ENCODE peak calls at places on chromosomes 11 and 22, in eight cellular contexts. T is A172; L is ecto neural progenitor cell; H is central memory CD4-positive, alpha-beta T cell; P is NCI-H774; E is heart left ventricle; B is AG09309; Q is RPMI8226. N is an unnamed sample.

GRCh38 chr11:107043242-107043991 is 25.1 kb upstream of the GUCY1A2 start:
- DNase-seq in P (no peak), B (peak; percentile 88), Q (no peak), H (no peak), T (peak; percentile 76), E (no peak), L (no peak), N (peak; percentile 93)

GRCh38 chr11:12599408-12600143 is 74.6 kb upstream of the TEAD1 start:
- DNase-seq in P (peak; percentile 70), E (peak; percentile 30), T (no peak), Q (peak; percentile 50), B (no peak), H (peak; percentile 3), L (peak; percentile 72), N (no peak)

GRCh38 chr11:86068138-86068861 is 584 bp downstream of the PICALM start:
- DNase-seq in T (peak; percentile 40), H (peak; percentile 31), P (no peak), Q (peak; percentile 46), E (peak; percentile 51), B (no peak), L (peak; percentile 64), N (no peak)

GRCh38 chr11:1938343-1939005 is 8.7 kb upstream of the MRPL23 start:
- DNase-seq in Q (no peak), B (no peak), P (no peak), E (peak; percentile 7), H (no peak), T (no peak), L (no peak), N (no peak)

GRCh38 chr11:117313828-117314768 is 2.0 kb downstream of the BACE1 start:
- DNase-seq in E (no peak), Q (no peak), P (no peak), H (no peak), B (no peak), L (no peak), T (no peak), N (no peak)

GRCh38 chr11:122731500-122731913 is 76.0 kb downstream of the UBASH3B start:
- DNase-seq in P (no peak), T (no peak), E (no peak), L (no peak), Q (no peak), B (peak; percentile 67), H (no peak), N (no peak)

GRCh38 chr11:77054018-77054417 is 12.8 kb upstream of the CAPN5 start:
- DNase-seq in P (no peak), B (no peak), E (no peak), H (no peak), T (no peak), Q (no peak), L (no peak), N (no peak)

GRCh38 chr11:726278-726915 is 20.4 kb downstream of the EPS8L2 start:
- DNase-seq in T (no peak), H (peak; percentile 35), P (peak; percentile 85), B (no peak), E (no peak), L (no peak), Q (peak; percentile 95), N (no peak)

GRCh38 chr11:83159901-83160865 is 3.3 kb downstream of the PCF11 start:
- DNase-seq in P (no peak), L (no peak), B (no peak), E (no peak), H (no peak), Q (peak; percentile 21), T (no peak), N (no peak)

GRCh38 chr22:24482586-24482985 is 12.5 kb upstream of the UPB1 start:
- DNase-seq in E (no peak), T (peak; percentile 54), B (peak; percentile 79), L (no peak), H (no peak), Q (no peak), P (no peak), N (no peak)

GRCh38 chr11:71447791-71448256 is 369 bp downstream of the DHCR7 start:
- DNase-seq in E (no peak), Q (peak; percentile 51), L (peak; percentile 83), H (no peak), B (no peak), P (no peak), T (no peak), N (no peak)

GRCh38 chr22:46703996-46704370 is 34.1 kb downstream of the CERK start:
- DNase-seq in L (no peak), P (no peak), E (no peak), B (no peak), Q (no peak), H (no peak), T (no peak), N (no peak)

GRCh38 chr11:45180888-45181594 is 34.6 kb downstream of the PRDM11 start:
- DNase-seq in P (no peak), B (no peak), L (no peak), Q (no peak), T (peak; percentile 73), H (no peak), E (peak; percentile 54), N (no peak)

GRCh38 chr22:29309332-29310064 is 3.0 kb downstream of the GAS2L1 start:
- DNase-seq in H (no peak), B (no peak), E (peak; percentile 75), P (no peak), Q (no peak), T (peak; percentile 87), L (peak; percentile 50), N (no peak)

GRCh38 chr11:66335531-66336233 is 552 bp downstream of the RIN1 start:
- DNase-seq in T (peak; percentile 39), L (peak; percentile 63), B (no peak), H (no peak), P (no peak), E (no peak), Q (no peak), N (no peak)

GRCh38 chr11:118312328-118312727 is 7.8 kb downstream of the CD3E start:
- DNase-seq in B (no peak), L (no peak), P (no peak), H (no peak), Q (no peak), T (no peak), E (no peak), N (no peak)

GRCh38 chr11:16779436-16779835 is 41.0 kb downstream of the C11orf58 start:
- DNase-seq in L (peak; percentile 43), P (no peak), B (no peak), Q (peak; percentile 26), H (no peak), E (no peak), T (peak; percentile 13), N (no peak)

GRCh38 chr11:47773882-47774281 is 6.7 kb upstream of the FNBP4 start:
- DNase-seq in P (no peak), E (no peak), Q (no peak), B (no peak), H (no peak), L (no peak), T (no peak), N (no peak)

GRCh38 chr22:23180893-23181762 is 819 bp downstream of the BCR start:
- DNase-seq in Q (peak; percentile 60), T (no peak), L (no peak), B (no peak), P (no peak), E (no peak), H (peak; percentile 39), N (no peak)

GRCh38 chr11:7977251-7977917 is 9.8 kb upstream of the EIF3F start:
- DNase-seq in P (no peak), E (no peak), L (no peak), T (peak; percentile 86), Q (no peak), H (no peak), B (peak; percentile 89), N (peak; percentile 87)